ENCODE peak calls at places on chromosomes 4 and X, in eight cellular contexts. Y, K, T, D, H, O, S and C are unnamed samples.

GRCh38 chr4:108762559-108763225 is at the start of gene ETNPPL:
- DNase-seq in K (peak), O (no peak), Y (no peak), S (peak), H (peak), D (no peak), T (peak), C (peak)

GRCh38 chrX:104253567-104254441 is 929 bp downstream of the ESX1 start:
- DNase-seq in D (no peak), O (no peak), T (no peak), K (no peak), Y (no peak), S (no peak), H (no peak), C (no peak)

GRCh38 chr4:27205994-27206393 is 345.4 kb downstream of the STIM2 start:
- DNase-seq in O (no peak), T (no peak), Y (no peak), H (no peak), D (no peak), S (no peak), K (no peak), C (peak)

GRCh38 chrX:21528076-21528475 is 130.1 kb downstream of the KLHL34 start:
- DNase-seq in H (peak), S (no peak), T (no peak), K (peak), D (no peak), O (peak), Y (no peak), C (peak)

GRCh38 chr4:38318737-38319455 is 345.1 kb upstream of the KLF3 start:
- DNase-seq in K (peak), D (peak), T (peak), S (peak), Y (peak), O (peak), H (peak), C (peak)

GRCh38 chr4:183328832-183329231 is 6.6 kb upstream of the CLDN24 start:
- DNase-seq in S (no peak), D (no peak), T (no peak), Y (no peak), H (peak), O (peak), K (peak), C (peak)

GRCh38 chr4:75497133-75497532 is 17.1 kb downstream of the RCHY1 start:
- DNase-seq in H (peak), D (no peak), T (no peak), K (peak), Y (no peak), S (no peak), O (peak), C (peak)

GRCh38 chr4:140309124-140309870 is 64.1 kb upstream of the SCOC start:
- DNase-seq in T (peak), Y (no peak), D (no peak), O (peak), H (peak), K (peak), S (no peak), C (peak)

GRCh38 chr4:138175337-138175794 is 66.8 kb downstream of the SLC7A11 start:
- DNase-seq in O (peak), T (peak), D (peak), K (peak), S (no peak), H (peak), Y (no peak), C (no peak)

GRCh38 chr4:27010334-27010940 is 149.8 kb downstream of the STIM2 start:
- DNase-seq in K (peak), O (peak), Y (peak), S (peak), T (peak), H (peak), D (peak), C (peak)

GRCh38 chr4:1738410-1738809 is 17.1 kb downstream of the TACC3 start:
- DNase-seq in D (no peak), H (no peak), K (no peak), O (no peak), Y (no peak), S (no peak), T (no peak), C (no peak)

GRCh38 chr4:164177186-164177585 is 576.7 kb upstream of the SMIM31 start:
- DNase-seq in K (no peak), O (no peak), D (no peak), H (no peak), Y (no peak), T (no peak), S (no peak), C (no peak)

GRCh38 chr4:166421556-166422156 is 548.6 kb downstream of the TLL1 start:
- DNase-seq in D (no peak), T (no peak), O (peak), H (peak), S (no peak), K (peak), Y (peak), C (peak)

GRCh38 chr4:150849016-150849415 is 166.1 kb downstream of the LRBA start:
- DNase-seq in O (no peak), S (no peak), H (peak), Y (no peak), D (no peak), T (no peak), K (no peak), C (no peak)

GRCh38 chr4:78661923-78662521 is 110.5 kb downstream of the ANXA3 start:
- DNase-seq in K (peak), Y (no peak), T (no peak), D (no peak), S (no peak), O (peak), H (peak), C (peak)

GRCh38 chr4:99144070-99144469 is at the start of gene ADH4:
- DNase-seq in H (peak), D (no peak), Y (no peak), T (no peak), S (no peak), K (peak), O (peak), C (no peak)

GRCh38 chr4:1530356-1530755 is 124.1 kb upstream of the NKX1-1 start:
- DNase-seq in H (no peak), O (no peak), S (no peak), D (no peak), K (no peak), Y (no peak), T (no peak), C (no peak)

GRCh38 chr4:70992354-70992753 is 1.1 kb upstream of the DCK start:
- DNase-seq in D (peak), S (no peak), H (no peak), Y (no peak), T (peak), K (no peak), O (no peak), C (no peak)

GRCh38 chr4:105092356-105092755 is 54.3 kb upstream of the TET2 start:
- DNase-seq in D (peak), S (no peak), O (peak), T (no peak), K (peak), H (peak), Y (peak), C (peak)

GRCh38 chr4:74370912-74371311 is 6.0 kb downstream of the EREG start:
- DNase-seq in H (peak), O (peak), D (peak), K (peak), Y (no peak), S (peak), T (peak), C (peak)

GRCh38 chrX:23503835-23504539 is 163.3 kb upstream of the PRDX4 start:
- DNase-seq in O (peak), T (peak), Y (no peak), K (peak), S (no peak), D (peak), H (peak), C (peak)

GRCh38 chrX:45434231-45434630 is 233.6 kb upstream of the DIPK2B start:
- DNase-seq in T (no peak), S (no peak), K (no peak), Y (no peak), H (no peak), O (no peak), D (no peak), C (no peak)

GRCh38 chr4:69064391-69064790 is 31.9 kb upstream of the UGT2B7 start:
- DNase-seq in K (no peak), H (no peak), D (no peak), O (no peak), S (no peak), T (no peak), Y (no peak), C (no peak)

GRCh38 chrX:136580316-136580715 is 48.3 kb downstream of the VGLL1 start:
- DNase-seq in O (no peak), H (no peak), D (no peak), Y (no peak), S (no peak), K (no peak), T (no peak), C (no peak)

GRCh38 chrX:155896512-155896911 is 15.4 kb downstream of the VAMP7 start:
- DNase-seq in D (no peak), H (no peak), Y (no peak), O (no peak), K (no peak), T (no peak), S (no peak), C (no peak)

GRCh38 chrX:22159071-22159470 is 113.6 kb upstream of the CBLL2 start:
- DNase-seq in K (peak), T (no peak), O (peak), S (no peak), Y (no peak), D (no peak), H (peak), C (peak)

GRCh38 chrX:155637714-155638113 is 25.0 kb upstream of the TMLHE start:
- DNase-seq in S (no peak), K (no peak), Y (no peak), T (no peak), D (no peak), O (no peak), H (no peak), C (no peak)

GRCh38 chr4:8695237-8696219 is 103.0 kb downstream of the CPZ start:
- DNase-seq in S (no peak), D (no peak), H (no peak), Y (peak), O (no peak), T (no peak), K (no peak), C (no peak)

GRCh38 chrX:21657318-21658151 is 595 bp downstream of the KLHL34 start:
- DNase-seq in H (no peak), K (no peak), Y (no peak), T (no peak), O (no peak), D (no peak), S (peak), C (no peak)

GRCh38 chrX:38654302-38654701 is 93.0 kb downstream of the TSPAN7 start:
- DNase-seq in T (no peak), O (peak), D (peak), K (peak), S (no peak), H (peak), Y (no peak), C (peak)

GRCh38 chr4:166723532-166724140 is 510.7 kb downstream of the SPOCK3 start:
- DNase-seq in H (no peak), K (no peak), Y (no peak), T (no peak), O (no peak), S (no peak), D (no peak), C (no peak)